ENCODE peak calls at places on chromosomes 13 and 19, in five cellular contexts. One of them, this sample, is unnamed.

GRCh38 chr13:78129850-78130249 is 211.2 kb upstream of the EDNRB start:
- DNase-seq in activated B cell treated with CpG ODN at 0.5 μM for 24 hours: no peak
- DNase-seq in right cardiac atrium: no peak
- DNase-seq in NCI-H82: no peak
- DNase-seq in endothelial cell: no peak
- DNase-seq in this sample: no peak

GRCh38 chr13:94612050-94612449 is 10.4 kb downstream of the GPR180 start:
- DNase-seq in activated B cell treated with CpG ODN at 0.5 μM for 24 hours: no peak
- DNase-seq in right cardiac atrium: no peak
- DNase-seq in NCI-H82: peak
- DNase-seq in endothelial cell: no peak
- DNase-seq in this sample: no peak

GRCh38 chr19:47227347-47228167 is 3.4 kb downstream of the BBC3 start:
- DNase-seq in activated B cell treated with CpG ODN at 0.5 μM for 24 hours: peak
- DNase-seq in right cardiac atrium: peak
- DNase-seq in NCI-H82: peak
- DNase-seq in endothelial cell: peak
- DNase-seq in this sample: peak

GRCh38 chr19:15468675-15469512 is 4.5 kb upstream of the RASAL3 start:
- DNase-seq in activated B cell treated with CpG ODN at 0.5 μM for 24 hours: no peak
- DNase-seq in right cardiac atrium: no peak
- DNase-seq in NCI-H82: no peak
- DNase-seq in endothelial cell: no peak
- DNase-seq in this sample: no peak

GRCh38 chr19:36008336-36008978 is at the start of gene SYNE4:
- DNase-seq in activated B cell treated with CpG ODN at 0.5 μM for 24 hours: no peak
- DNase-seq in right cardiac atrium: no peak
- DNase-seq in NCI-H82: no peak
- DNase-seq in endothelial cell: no peak
- DNase-seq in this sample: peak

GRCh38 chr13:52845334-52845761 is 3.1 kb downstream of the PCDH8 start:
- DNase-seq in activated B cell treated with CpG ODN at 0.5 μM for 24 hours: no peak
- DNase-seq in right cardiac atrium: no peak
- DNase-seq in NCI-H82: peak
- DNase-seq in endothelial cell: peak
- DNase-seq in this sample: peak

GRCh38 chr19:6161271-6161850 is 25.9 kb downstream of the ACSBG2 start:
- DNase-seq in activated B cell treated with CpG ODN at 0.5 μM for 24 hours: no peak
- DNase-seq in right cardiac atrium: peak
- DNase-seq in NCI-H82: peak
- DNase-seq in endothelial cell: no peak
- DNase-seq in this sample: peak

GRCh38 chr19:17605761-17606745 is 50.6 kb downstream of the COLGALT1 start:
- DNase-seq in activated B cell treated with CpG ODN at 0.5 μM for 24 hours: peak
- DNase-seq in right cardiac atrium: peak
- DNase-seq in NCI-H82: no peak
- DNase-seq in endothelial cell: peak
- DNase-seq in this sample: peak

GRCh38 chr19:31513841-31514240 is 164.6 kb upstream of the TSHZ3 start:
- DNase-seq in activated B cell treated with CpG ODN at 0.5 μM for 24 hours: no peak
- DNase-seq in right cardiac atrium: no peak
- DNase-seq in NCI-H82: no peak
- DNase-seq in endothelial cell: no peak
- DNase-seq in this sample: no peak

GRCh38 chr19:10848208-10848843 is at the start of gene C19orf38:
- DNase-seq in activated B cell treated with CpG ODN at 0.5 μM for 24 hours: no peak
- DNase-seq in right cardiac atrium: peak
- DNase-seq in NCI-H82: no peak
- DNase-seq in endothelial cell: no peak
- DNase-seq in this sample: no peak

GRCh38 chr19:43540381-43540780 is 7.4 kb downstream of the ZNF575 start:
- DNase-seq in activated B cell treated with CpG ODN at 0.5 μM for 24 hours: no peak
- DNase-seq in right cardiac atrium: no peak
- DNase-seq in NCI-H82: no peak
- DNase-seq in endothelial cell: no peak
- DNase-seq in this sample: no peak

GRCh38 chr19:4425531-4425930 is 23.1 kb downstream of the CHAF1A start:
- DNase-seq in activated B cell treated with CpG ODN at 0.5 μM for 24 hours: no peak
- DNase-seq in right cardiac atrium: no peak
- DNase-seq in NCI-H82: no peak
- DNase-seq in endothelial cell: no peak
- DNase-seq in this sample: no peak

GRCh38 chr13:101398191-101398590 is 18.1 kb downstream of the NALCN start:
- DNase-seq in activated B cell treated with CpG ODN at 0.5 μM for 24 hours: no peak
- DNase-seq in right cardiac atrium: no peak
- DNase-seq in NCI-H82: no peak
- DNase-seq in endothelial cell: no peak
- DNase-seq in this sample: no peak

GRCh38 chr19:50494186-50495019 is 16.6 kb downstream of the JOSD2 start:
- DNase-seq in activated B cell treated with CpG ODN at 0.5 μM for 24 hours: no peak
- DNase-seq in right cardiac atrium: no peak
- DNase-seq in NCI-H82: no peak
- DNase-seq in endothelial cell: no peak
- DNase-seq in this sample: no peak

GRCh38 chr13:49412749-49413148 is 31.1 kb downstream of the CAB39L start:
- DNase-seq in activated B cell treated with CpG ODN at 0.5 μM for 24 hours: no peak
- DNase-seq in right cardiac atrium: no peak
- DNase-seq in NCI-H82: no peak
- DNase-seq in endothelial cell: no peak
- DNase-seq in this sample: no peak

GRCh38 chr13:89755729-89756492 is 1591.6 kb upstream of the MIR17HG start:
- DNase-seq in activated B cell treated with CpG ODN at 0.5 μM for 24 hours: no peak
- DNase-seq in right cardiac atrium: no peak
- DNase-seq in NCI-H82: no peak
- DNase-seq in endothelial cell: no peak
- DNase-seq in this sample: peak

GRCh38 chr19:5018224-5019015 is 49.5 kb downstream of the KDM4B start:
- DNase-seq in activated B cell treated with CpG ODN at 0.5 μM for 24 hours: no peak
- DNase-seq in right cardiac atrium: peak
- DNase-seq in NCI-H82: no peak
- DNase-seq in endothelial cell: no peak
- DNase-seq in this sample: no peak